ENCODE peak calls at places on chromosomes 11 and 22, in nine cellular contexts. V is stomach, O is AG04450, B is GM10248, U is psoas muscle, C is A549, E is DND-41, T is OCI-LY7, I is osteocyte. S is an unnamed sample.
A peak's percentile ranks its signal among the peaks of the same experiment; 100 is the strongest.

GRCh38 chr11:119262668-119263351 is 54.1 kb downstream of the MCAM start:
- DNase-seq in V (no peak), O (no peak), B (peak; percentile 19), U (no peak), C (no peak), E (no peak), T (no peak), I (no peak), S (no peak)

GRCh38 chr22:40654522-40655167 is 18.1 kb upstream of the MRTFA start:
- DNase-seq in V (peak; percentile 64), O (no peak), B (no peak), U (peak; percentile 83), C (peak; percentile 41), E (no peak), T (no peak), I (no peak), S (no peak)

GRCh38 chr22:43846966-43847365 is 15.3 kb downstream of the SULT4A1 start:
- DNase-seq in V (no peak), O (no peak), B (no peak), U (no peak), C (no peak), E (no peak), T (no peak), I (no peak), S (no peak)

GRCh38 chr11:121567988-121568387 is 115.2 kb upstream of the SORL1-AS1 start:
- DNase-seq in V (no peak), O (no peak), B (no peak), U (no peak), C (no peak), E (no peak), T (no peak), I (no peak), S (no peak)

GRCh38 chr11:41456288-41456687 is 3.2 kb downstream of the LRRC4C start:
- DNase-seq in V (no peak), O (no peak), B (no peak), U (no peak), C (no peak), E (no peak), T (no peak), I (no peak), S (no peak)

GRCh38 chr11:129593098-129593497 is 217.4 kb downstream of the BARX2 start:
- DNase-seq in V (no peak), O (no peak), B (no peak), U (no peak), C (no peak), E (no peak), T (no peak), I (no peak), S (no peak)

GRCh38 chr11:105699203-105699602 is 89.3 kb downstream of the GRIA4 start:
- DNase-seq in V (no peak), O (no peak), B (no peak), U (no peak), C (no peak), E (no peak), T (no peak), I (no peak), S (no peak)

GRCh38 chr11:68994161-68994890 is 13.5 kb upstream of the MRGPRD start:
- DNase-seq in V (no peak), O (no peak), B (no peak), U (peak; percentile 46), C (no peak), E (no peak), T (no peak), I (peak; percentile 76), S (no peak)

DNA sequence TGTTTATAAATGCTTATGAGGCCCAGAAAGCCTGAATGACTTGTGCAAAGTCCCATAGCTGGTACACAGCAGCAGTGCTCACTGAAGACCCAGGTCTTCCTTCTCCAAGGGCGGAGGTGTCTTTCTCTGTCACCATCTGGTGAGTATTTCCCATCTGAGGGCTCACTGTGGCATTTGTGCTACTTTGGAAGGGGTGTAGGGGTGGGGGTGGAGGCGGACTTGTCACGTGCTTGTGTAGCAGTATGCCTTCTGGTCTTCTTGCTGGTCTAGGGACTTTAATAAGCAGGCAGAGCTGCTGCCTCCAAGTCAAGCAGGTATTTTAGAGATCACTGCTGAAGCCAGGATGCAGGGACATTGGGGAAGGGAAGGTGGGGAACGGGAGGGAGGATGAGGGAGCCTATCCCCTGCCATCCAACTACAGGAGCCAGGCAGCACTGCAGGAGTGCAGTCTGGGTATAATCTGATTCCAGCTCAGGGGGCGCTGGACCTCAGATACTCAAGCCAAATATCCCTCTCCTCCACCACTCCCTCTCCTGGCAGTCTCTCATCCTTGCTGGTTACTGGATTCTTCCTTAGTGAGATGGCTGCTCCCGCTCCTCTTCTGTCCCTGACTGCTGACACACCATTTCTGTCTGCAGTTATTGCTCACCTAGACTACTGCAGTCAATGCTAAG is 3.4 kb downstream of the ABCC8 start:
- DNase-seq in V (no peak), O (no peak), B (no peak), U (no peak), C (peak; percentile 95), E (no peak), T (no peak), I (no peak), S (peak; percentile 58)
- TF ChIP-seq CTCF in V (peak; percentile 13), O (peak; percentile 30), B (no peak), U (no peak), C (peak; percentile 62), E (no peak), T (peak; percentile 23), I (peak; percentile 25), S (peak; percentile 50)

GRCh38 chr22:46115388-46115678 is 35.0 kb upstream of the PPARA start:
- DNase-seq in V (no peak), O (no peak), B (no peak), U (no peak), C (no peak), E (no peak), T (no peak), I (no peak), S (no peak)

GRCh38 chr22:46113910-46114517 is 36.3 kb upstream of the PPARA start:
- DNase-seq in V (no peak), O (no peak), B (no peak), U (peak; percentile 83), C (no peak), E (no peak), T (no peak), I (no peak), S (no peak)

GRCh38 chr22:46113110-46113909 is 37.0 kb upstream of the PPARA start:
- DNase-seq in V (no peak), O (no peak), B (no peak), U (no peak), C (no peak), E (no peak), T (no peak), I (no peak), S (no peak)

GRCh38 chr22:46115755-46116490 is 34.4 kb upstream of the PPARA start:
- DNase-seq in V (no peak), O (no peak), B (no peak), U (no peak), C (no peak), E (no peak), T (no peak), I (no peak), S (no peak)

DNA sequence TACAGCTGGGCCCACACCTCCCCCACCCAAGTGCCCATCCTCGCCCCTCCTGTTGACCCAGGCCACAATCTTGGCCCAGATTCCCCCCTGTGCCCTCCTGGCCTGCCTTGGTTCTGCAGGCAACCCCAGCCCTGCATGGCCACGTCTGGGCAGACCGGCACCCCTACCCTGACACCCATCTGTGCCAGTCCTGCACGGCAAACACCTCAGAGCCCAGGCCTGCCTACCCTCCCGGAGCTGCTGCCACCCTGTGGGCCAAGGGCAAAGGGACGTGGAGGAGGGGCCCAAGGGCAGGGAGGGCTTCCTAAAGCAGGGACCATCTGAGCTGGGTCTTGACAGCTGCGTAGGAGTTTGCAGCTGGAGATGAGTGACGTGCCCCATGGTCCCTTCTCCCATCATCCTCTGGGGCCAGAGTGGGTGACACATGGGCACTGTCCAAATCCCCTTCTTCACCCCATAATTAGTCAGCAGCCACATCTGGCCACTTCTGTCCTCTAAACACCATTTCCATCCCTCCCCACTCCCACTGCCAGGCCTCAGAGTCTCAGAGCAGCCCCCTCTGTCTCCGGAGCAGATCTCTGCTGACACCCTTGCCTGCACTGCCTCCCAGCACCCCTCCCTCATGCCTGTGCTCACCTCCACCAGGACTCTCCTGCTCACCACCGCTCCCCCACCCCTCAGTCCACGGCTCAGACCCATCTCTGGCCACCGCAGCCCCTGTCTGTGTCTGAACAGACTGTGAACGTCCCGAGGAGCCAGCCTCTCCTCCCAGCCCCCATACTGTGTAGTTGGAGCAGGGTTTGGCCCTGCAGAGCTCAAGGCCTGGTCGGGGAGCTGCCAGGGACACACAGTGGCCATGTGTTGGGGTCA is 35.6 kb upstream of the PPARA start:
- DNase-seq in V (no peak), O (no peak), B (no peak), U (no peak), C (no peak), E (peak; percentile 47), T (no peak), I (no peak), S (no peak)
- TF ChIP-seq CTCF in V (no peak), O (no peak), B (no peak), U (no peak), C (no peak), E (peak; percentile 53), T (peak; percentile 16), I (no peak), S (no peak)

GRCh38 chr11:27717801-27718229 is 17.6 kb upstream of the BDNF start:
- DNase-seq in V (no peak), O (no peak), B (no peak), U (no peak), C (no peak), E (no peak), T (no peak), I (no peak), S (peak; percentile 11)

GRCh38 chr11:27716216-27716615 is 16.0 kb upstream of the BDNF start:
- DNase-seq in V (no peak), O (no peak), B (no peak), U (no peak), C (no peak), E (no peak), T (no peak), I (no peak), S (no peak)

GRCh38 chr11:27718346-27718852 is 18.1 kb upstream of the BDNF start:
- DNase-seq in V (no peak), O (peak; percentile 93), B (no peak), U (no peak), C (peak; percentile 76), E (no peak), T (no peak), I (peak; percentile 89), S (peak; percentile 73)

GRCh38 chr11:27717377-27717776 is 17.1 kb upstream of the BDNF start:
- DNase-seq in V (no peak), O (no peak), B (no peak), U (no peak), C (peak; percentile 58), E (no peak), T (no peak), I (no peak), S (no peak)

DNA sequence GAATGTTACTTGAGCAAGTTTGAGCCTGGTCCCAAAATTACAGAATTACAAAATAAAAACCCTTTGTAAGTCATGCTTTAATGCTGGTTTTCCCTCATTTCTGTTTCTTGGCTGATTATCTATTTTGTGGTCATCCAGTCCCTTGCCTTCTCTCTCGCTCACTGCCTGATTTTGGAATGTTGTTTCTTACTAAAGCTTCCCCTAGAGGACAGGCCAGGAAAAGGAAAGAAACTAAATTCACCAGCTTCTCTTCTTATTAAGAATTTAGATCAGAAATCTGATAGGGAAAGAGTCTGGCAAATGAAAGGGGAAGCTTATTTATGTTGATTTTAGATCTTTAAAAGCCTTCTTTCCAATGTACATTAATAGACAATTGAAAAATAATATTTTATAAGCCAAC is 16.6 kb upstream of the BDNF start:
- DNase-seq in V (no peak), O (no peak), B (no peak), U (no peak), C (no peak), E (no peak), T (no peak), I (no peak), S (no peak)
- TF ChIP-seq CTCF in V (no peak), O (peak; percentile 50), B (no peak), U (no peak), C (no peak), E (no peak), T (no peak), I (peak; percentile 24), S (no peak)

GRCh38 chr22:31948002-31948401 is 3.7 kb downstream of the YWHAH start:
- DNase-seq in V (no peak), O (no peak), B (no peak), U (no peak), C (no peak), E (no peak), T (no peak), I (no peak), S (no peak)
- TF ChIP-seq CTCF in V (no peak), O (no peak), B (no peak), U (no peak), C (no peak), E (no peak), T (no peak), I (no peak), S (no peak)